ENCODE peak calls at places on chromosomes 13 and 19, in seven cellular contexts. B is IMR-90, I is H9, U is mesenchymal stem cell, Y is H1, V is neuronal stem cell, O is mesendoderm. P is an unnamed sample.

GRCh38 chr13:103812966-103813365 is 746.7 kb upstream of the SLC10A2 start:
- DNase-seq in I (no peak), U (no peak), B (no peak), V (no peak), O (no peak), Y (no peak), P (no peak)

GRCh38 chr13:20438801-20439200 is 86.9 kb downstream of the CRYL1 start:
- DNase-seq in Y (no peak), U (no peak), I (no peak), B (no peak), V (no peak), O (no peak), P (no peak)

GRCh38 chr13:75359266-75359665 is 122.7 kb downstream of the TBC1D4 start:
- DNase-seq in B (peak), Y (peak), V (no peak), I (no peak), O (peak), U (peak), P (peak)

GRCh38 chr19:18204394-18205179 is 745 bp upstream of the RAB3A start:
- DNase-seq in B (no peak), V (peak), O (peak), U (peak), Y (no peak), I (no peak), P (peak)

GRCh38 chr13:74306496-74306895 is 172.3 kb upstream of the KLF12 start:
- DNase-seq in O (peak), U (peak), I (no peak), V (no peak), Y (no peak), B (peak), P (no peak)

GRCh38 chr13:27026396-27026795 is 145.2 kb downstream of the USP12 start:
- DNase-seq in I (peak), U (no peak), Y (no peak), V (no peak), B (no peak), O (no peak), P (no peak)

GRCh38 chr19:14761607-14762006 is 16.8 kb downstream of the ADGRE2 start:
- DNase-seq in Y (no peak), B (no peak), I (no peak), V (no peak), U (no peak), O (no peak), P (no peak)

GRCh38 chr13:26964278-26965057 is 203.9 kb upstream of the GPR12 start:
- DNase-seq in I (no peak), Y (no peak), B (peak), U (peak), V (no peak), O (no peak), P (peak)

GRCh38 chr19:51386882-51387520 is 773 bp downstream of the LIM2 start:
- DNase-seq in B (no peak), I (no peak), V (no peak), O (no peak), Y (no peak), U (no peak), P (no peak)

GRCh38 chr19:46634045-46634655 is 1.9 kb downstream of the GNG8 start:
- DNase-seq in I (peak), V (peak), U (peak), O (peak), B (peak), Y (peak), P (peak)

GRCh38 chr13:111399776-111400505 is 79.5 kb downstream of the TEX29 start:
- DNase-seq in B (no peak), O (no peak), Y (no peak), I (peak), U (no peak), V (no peak), P (no peak)

GRCh38 chr19:55554749-55555152 is 9.4 kb upstream of the SBK3 start:
- DNase-seq in I (no peak), U (no peak), V (no peak), Y (no peak), B (no peak), O (no peak), P (no peak)

GRCh38 chr13:18949970-18950369 is 231.7 kb downstream of the TUBA3C start:
- DNase-seq in B (no peak), I (no peak), Y (no peak), O (no peak), V (no peak), U (no peak), P (no peak)

GRCh38 chr19:28793391-28794168 is 419.4 kb downstream of the UQCRFS1 start:
- DNase-seq in O (peak), B (no peak), V (peak), Y (peak), U (no peak), I (peak), P (no peak)

GRCh38 chr19:4174212-4174894 is 8.0 kb downstream of the SIRT6 start:
- DNase-seq in B (no peak), I (no peak), Y (no peak), V (no peak), O (no peak), U (no peak), P (no peak)
- H2BK5ac ChIP-seq in B (no peak), I (no peak), Y (no peak), V (no peak), O (no peak), U (no peak), P (no peak)

DNA sequence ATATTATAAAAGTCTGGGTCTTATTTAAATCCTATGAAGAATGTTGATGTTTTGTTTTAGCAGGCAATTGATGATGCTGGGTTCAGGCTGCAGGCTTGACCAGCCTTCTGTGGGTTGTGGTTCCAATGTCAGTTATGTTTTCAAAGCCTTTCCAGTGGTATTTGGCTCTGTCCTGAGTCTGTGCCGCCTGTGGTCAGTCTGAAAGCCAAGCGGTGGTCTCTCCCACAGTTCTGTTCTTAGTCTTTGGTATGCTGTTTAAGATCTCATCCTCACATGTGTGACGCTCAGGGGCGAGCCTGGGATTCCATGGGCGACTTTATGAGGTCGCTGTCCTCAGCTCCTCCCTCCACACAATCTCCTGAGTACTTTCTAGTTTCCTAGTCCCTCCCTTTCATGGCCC is 12.3 kb downstream of the SLC35E1 start:
- DNase-seq in V (no peak), B (no peak), U (no peak), O (peak), I (no peak), Y (no peak), P (no peak)
- H3K9ac ChIP-seq in V (no peak), B (no peak), U (no peak), O (no peak), I (no peak), Y (no peak), P (no peak)

DNA sequence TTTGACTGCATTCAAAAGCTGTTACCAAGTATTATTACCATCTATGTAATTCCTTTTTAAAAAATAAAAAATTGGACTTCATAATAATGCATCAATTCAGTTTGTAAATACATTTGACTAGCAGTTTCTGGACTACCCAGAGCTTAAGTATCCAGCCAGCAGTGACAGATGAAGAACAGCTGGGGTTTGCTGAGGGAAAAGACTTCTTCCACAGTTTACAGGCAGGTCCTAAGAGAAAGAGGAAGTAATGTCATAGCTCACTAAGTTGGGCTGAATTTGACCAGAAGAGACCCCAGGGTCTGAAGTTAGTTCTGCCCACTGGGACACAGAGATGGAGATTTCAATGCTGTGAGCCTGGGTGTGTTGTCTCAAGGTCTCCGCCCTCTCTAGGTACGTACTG is 96.4 kb downstream of the MBNL2 start:
- DNase-seq in O (no peak), Y (no peak), U (peak), B (peak), I (no peak), V (no peak), P (no peak)
- H3K23ac ChIP-seq in O (no peak), Y (no peak), U (no peak), B (peak), I (no peak), V (no peak), P (no peak)

GRCh38 chr19:41540041-41540695 is 35.8 kb upstream of the CEACAM21 start:
- DNase-seq in V (no peak), U (peak), I (no peak), O (peak), B (no peak), Y (no peak), P (peak)

GRCh38 chr19:41535029-41535622 is 40.8 kb upstream of the CEACAM21 start:
- DNase-seq in Y (no peak), B (no peak), O (no peak), V (no peak), I (no peak), U (no peak), P (no peak)

GRCh38 chr19:41533691-41534090 is 42.3 kb upstream of the CEACAM21 start:
- DNase-seq in Y (no peak), V (no peak), U (no peak), I (no peak), O (no peak), B (no peak), P (no peak)

GRCh38 chr19:41541990-41542584 is 33.9 kb upstream of the CEACAM21 start:
- DNase-seq in I (peak), U (peak), Y (no peak), V (peak), B (peak), O (peak), P (peak)

DNA sequence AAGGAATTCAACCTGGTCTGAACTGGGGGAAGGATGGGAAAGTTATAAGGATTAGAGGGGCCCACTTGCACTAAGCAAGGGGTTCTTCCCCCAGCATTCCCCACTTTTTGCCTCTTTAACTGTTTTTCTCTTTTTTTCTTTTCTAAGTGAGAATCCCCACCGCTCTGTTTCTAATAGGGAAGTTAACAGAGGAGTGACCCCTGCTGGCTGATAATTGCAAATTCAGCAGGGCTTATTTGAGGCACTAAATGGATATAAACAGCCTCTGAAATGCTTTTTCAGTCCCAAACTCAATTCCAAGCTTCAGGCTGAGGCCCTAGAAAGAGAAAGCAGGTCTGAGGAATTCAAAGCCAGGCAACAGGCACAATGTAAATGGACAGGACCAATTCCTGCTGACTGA is 38.2 kb upstream of the CEACAM21 start:
- DNase-seq in Y (no peak), V (no peak), I (no peak), B (peak), O (peak), U (peak), P (no peak)
- H2BK5ac ChIP-seq in Y (no peak), V (no peak), I (no peak), B (no peak), O (no peak), U (no peak), P (no peak)

GRCh38 chr19:43313711-43314495 is 39.6 kb upstream of the CD177 start:
- DNase-seq in V (no peak), Y (no peak), U (no peak), B (no peak), I (no peak), O (no peak), P (no peak)

GRCh38 chr19:43316591-43317319 is 36.7 kb upstream of the CD177 start:
- DNase-seq in Y (peak), I (peak), U (no peak), B (peak), O (peak), V (no peak), P (peak)

GRCh38 chr19:43318796-43319314 is 34.6 kb upstream of the CD177 start:
- DNase-seq in V (no peak), I (no peak), O (peak), Y (no peak), U (no peak), B (no peak), P (no peak)

GRCh38 chr19:43315851-43316250 is 37.6 kb upstream of the CD177 start:
- DNase-seq in Y (no peak), B (no peak), I (peak), V (no peak), U (no peak), O (no peak), P (no peak)

GRCh38 chr19:43318203-43318602 is 35.3 kb upstream of the CD177 start:
- DNase-seq in I (no peak), V (no peak), Y (no peak), U (no peak), O (no peak), B (no peak), P (no peak)
- H3K9ac ChIP-seq in I (no peak), V (no peak), Y (no peak), U (no peak), O (no peak), B (no peak), P (no peak)

GRCh38 chr19:35505956-35506355 is 7.5 kb downstream of the DMKN start:
- DNase-seq in I (no peak), B (no peak), O (no peak), U (no peak), Y (no peak), V (no peak), P (no peak)

GRCh38 chr19:35509861-35510625 is 3.4 kb downstream of the DMKN start:
- DNase-seq in V (peak), U (peak), Y (peak), I (peak), B (peak), O (peak), P (peak)

GRCh38 chr19:35507561-35507960 is 5.9 kb downstream of the DMKN start:
- DNase-seq in B (no peak), O (no peak), V (no peak), I (no peak), U (no peak), Y (no peak), P (no peak)

GRCh38 chr19:35509018-35509652 is 4.3 kb downstream of the DMKN start:
- DNase-seq in B (no peak), V (no peak), I (peak), Y (no peak), O (peak), U (no peak), P (no peak)

GRCh38 chr19:35508129-35508528 is 5.3 kb downstream of the DMKN start:
- DNase-seq in B (no peak), Y (no peak), I (no peak), O (no peak), V (no peak), U (no peak), P (no peak)
- H3K23ac ChIP-seq in B (no peak), Y (no peak), I (no peak), O (no peak), V (no peak), U (no peak), P (no peak)

GRCh38 chr13:80055804-80056203 is 285.1 kb downstream of the SPRY2 start:
- DNase-seq in I (no peak), B (no peak), Y (no peak), V (peak), O (no peak), U (no peak), P (peak)
- H2BK5ac ChIP-seq in I (no peak), B (no peak), Y (no peak), V (no peak), O (no peak), U (no peak), P (no peak)

DNA sequence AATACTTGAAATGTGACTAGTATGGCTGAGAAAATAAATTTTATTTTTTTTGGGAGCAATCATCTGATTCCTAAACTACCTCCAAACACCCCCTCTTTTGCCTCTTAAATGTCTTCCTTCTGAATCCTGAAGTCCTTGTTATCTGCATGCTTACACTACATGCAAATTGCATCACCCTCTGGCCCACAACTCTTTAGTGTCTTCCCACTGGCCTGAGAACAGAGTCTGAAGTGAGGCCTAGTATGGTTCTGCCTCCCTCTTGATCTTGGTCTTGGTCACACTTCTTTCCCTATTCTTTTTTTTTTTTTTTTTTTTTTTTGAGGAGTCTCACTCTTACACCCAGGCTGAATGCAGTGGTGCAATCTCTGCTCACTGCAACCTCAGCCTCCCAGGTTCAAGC is 4.8 kb downstream of the ZNF558 start:
- DNase-seq in B (no peak), U (no peak), O (no peak), Y (no peak), V (no peak), I (no peak), P (no peak)
- H3K9ac ChIP-seq in B (no peak), U (no peak), O (no peak), Y (no peak), V (no peak), I (no peak), P (no peak)

GRCh38 chr19:2495651-2496316 is 19.9 kb downstream of the GADD45B start:
- DNase-seq in V (no peak), U (peak), O (no peak), Y (no peak), I (no peak), B (no peak), P (peak)
- H3K23ac ChIP-seq in V (no peak), U (no peak), O (no peak), Y (no peak), I (no peak), B (peak), P (no peak)

P was measured in trophoblast cell.